ENCODE peak calls at places on chromosomes 5 and 9, in five cellular contexts. X is AML-193; T is aorta; D is stimulated activated CD4-positive, alpha-beta T cell treated with anti-CD3 and anti-CD28 coated beads, Interleukin-12 subunit alpha, Interleukin-12 subunit beta, amount 100 ng/mL, for 4 hours; V is HuH-7.5. F is an unnamed sample.
A peak's percentile ranks its signal among the peaks of the same experiment; 100 is the strongest.

GRCh38 chr5:142475102-142475501 is 150.3 kb upstream of the SPRY4 start:
- DNase-seq in X (no peak), T (no peak), D (no peak), V (no peak), F (no peak)

GRCh38 chr9:103281126-103281525 is 286.0 kb downstream of the CYLC2 start:
- DNase-seq in X (no peak), T (no peak), D (no peak), V (no peak), F (no peak)

GRCh38 chr5:170623576-170624181 is 119.9 kb downstream of the KCNIP1 start:
- DNase-seq in X (peak; percentile 25), T (no peak), D (peak; percentile 22), V (no peak), F (no peak)

GRCh38 chr5:139341187-139341688 is 416 bp upstream of the PAIP2 start:
- DNase-seq in X (no peak), T (no peak), D (no peak), V (no peak), F (no peak)

GRCh38 chr9:127773981-127774380 is 4.5 kb downstream of the SH2D3C start:
- DNase-seq in X (no peak), T (no peak), D (no peak), V (no peak), F (no peak)

GRCh38 chr5:110940136-110940535 is 131.4 kb upstream of the TSLP start:
- DNase-seq in X (no peak), T (no peak), D (no peak), V (no peak), F (no peak)

GRCh38 chr5:179415291-179416060 is 70.2 kb upstream of the ADAMTS2 start:
- DNase-seq in X (no peak), T (no peak), D (no peak), V (no peak), F (no peak)

GRCh38 chr5:143308726-143309125 is 94.8 kb downstream of the NR3C1 start:
- DNase-seq in X (no peak), T (no peak), D (no peak), V (no peak), F (no peak)

GRCh38 chr9:21974542-21975409 is 19.4 kb downstream of the CDKN2A start:
- DNase-seq in X (no peak), T (peak; percentile 79), D (no peak), V (no peak), F (no peak)

GRCh38 chr5:36982146-36982545 is 105.6 kb downstream of the NIPBL start:
- DNase-seq in X (no peak), T (no peak), D (no peak), V (no peak), F (no peak)

GRCh38 chr9:136995370-136995769 is 998 bp downstream of the CLIC3 start:
- DNase-seq in X (no peak), T (no peak), D (no peak), V (no peak), F (no peak)

GRCh38 chr9:29740518-29740917 is 2167.2 kb upstream of the C9orf72 start:
- DNase-seq in X (no peak), T (no peak), D (no peak), V (no peak), F (no peak)

GRCh38 chr5:1743769-1744085 is 55.9 kb downstream of the MRPL36 start:
- DNase-seq in X (no peak), T (peak; percentile 33), D (no peak), V (no peak), F (no peak)

GRCh38 chr9:91900057-91900816 is 49.8 kb downstream of the ROR2 start:
- DNase-seq in X (no peak), T (no peak), D (no peak), V (no peak), F (no peak)

GRCh38 chr5:127031147-127031862 is 947 bp upstream of the MARCHF3 start:
- DNase-seq in X (no peak), T (no peak), D (peak; percentile 3), V (peak; percentile 10), F (no peak)

GRCh38 chr9:98550206-98550820 is 158.4 kb downstream of the GABBR2 start:
- DNase-seq in X (no peak), T (no peak), D (no peak), V (no peak), F (no peak)

GRCh38 chr5:178227138-178227659 is 5.4 kb downstream of the PHYKPL start:
- DNase-seq in X (no peak), T (no peak), D (no peak), V (no peak), F (no peak)

GRCh38 chr5:148033138-148033537 is 30.6 kb upstream of the SPINK5 start:
- DNase-seq in X (no peak), T (no peak), D (no peak), V (no peak), F (no peak)

GRCh38 chr5:14211818-14212799 is 69.0 kb downstream of the TRIO start:
- DNase-seq in X (no peak), T (no peak), D (no peak), V (no peak), F (no peak)

GRCh38 chr5:173679909-173680626 is 63.6 kb upstream of the BOD1 start:
- DNase-seq in X (no peak), T (no peak), D (no peak), V (no peak), F (no peak)

GRCh38 chr9:90770927-90771326 is 30.7 kb upstream of the SYK start:
- DNase-seq in X (no peak), T (no peak), D (no peak), V (no peak), F (no peak)